ENCODE peak calls at places on chromosomes 2 and 18, in six cellular contexts. B, S, K, R, N and T are unnamed samples.

GRCh38 chr2:26712486-26713465 is 20.3 kb downstream of the KCNK3 start:
- DNase-seq in S (peak), R (no peak), K (no peak), N (no peak), B (no peak), T (no peak)

GRCh38 chr2:2507471-2507997 is 176.5 kb upstream of the MYT1L start:
- DNase-seq in K (no peak), B (no peak), S (no peak), N (no peak), R (no peak), T (no peak)

GRCh38 chr2:19676770-19677169 is 225.0 kb downstream of the TTC32 start:
- DNase-seq in N (no peak), B (peak), S (no peak), K (peak), R (no peak), T (no peak)

GRCh38 chr2:45685299-45685698 is 33.8 kb downstream of the PRKCE start:
- DNase-seq in N (no peak), R (no peak), K (no peak), S (no peak), B (no peak), T (no peak)

GRCh38 chr2:5121677-5122076 is 570.5 kb upstream of the SOX11 start:
- DNase-seq in S (peak), N (no peak), R (no peak), B (no peak), K (no peak), T (no peak)

GRCh38 chr18:59276047-59276446 is 2.8 kb upstream of the RAX start:
- DNase-seq in R (no peak), K (no peak), N (no peak), B (no peak), S (no peak), T (no peak)

GRCh38 chr18:44927127-44927849 is 246.6 kb downstream of the SETBP1 start:
- DNase-seq in S (no peak), N (no peak), R (no peak), B (no peak), K (no peak), T (no peak)

GRCh38 chr2:179049203-179049545 is 763 bp downstream of the CCDC141 start:
- DNase-seq in B (no peak), N (no peak), K (no peak), S (no peak), R (no peak), T (no peak)

GRCh38 chr2:143632751-143633374 is 503.6 kb downstream of the ARHGAP15 start:
- DNase-seq in R (no peak), B (no peak), N (no peak), S (no peak), K (no peak), T (no peak)

GRCh38 chr2:219634171-219634940 is 6.9 kb downstream of the SLC4A3 start:
- DNase-seq in N (no peak), K (no peak), S (peak), R (no peak), B (no peak), T (no peak)

GRCh38 chr2:196278491-196278911 is 107.1 kb upstream of the STK17B start:
- DNase-seq in S (no peak), K (no peak), N (no peak), R (no peak), B (no peak), T (no peak)

GRCh38 chr2:202530038-202530437 is 104.7 kb upstream of the FAM117B start:
- DNase-seq in S (no peak), B (no peak), K (no peak), R (no peak), N (no peak), T (no peak)

GRCh38 chr2:67604360-67604759 is 207.2 kb downstream of the ETAA1 start:
- DNase-seq in K (no peak), R (no peak), S (no peak), B (no peak), N (no peak), T (no peak)

GRCh38 chr2:221716434-221717303 is 144.6 kb upstream of the EPHA4 start:
- DNase-seq in S (no peak), K (no peak), N (no peak), R (no peak), B (no peak), T (no peak)

GRCh38 chr2:156472686-156473085 is 36.5 kb downstream of the GPD2 start:
- DNase-seq in N (no peak), B (no peak), S (no peak), K (no peak), R (no peak), T (no peak)

GRCh38 chr2:134141598-134142340 is 112.1 kb upstream of the MGAT5 start:
- DNase-seq in N (no peak), B (no peak), S (no peak), R (no peak), K (no peak), T (no peak)

GRCh38 chr2:220076734-220077133 is 449.3 kb downstream of the SLC4A3 start:
- DNase-seq in N (no peak), B (no peak), R (no peak), K (no peak), S (peak), T (peak)

GRCh38 chr2:56763683-56764082 is 579.9 kb downstream of the CCDC85A start:
- DNase-seq in R (no peak), B (no peak), K (no peak), N (no peak), S (no peak), T (no peak)

GRCh38 chr2:19762959-19763605 is 138.7 kb downstream of the TTC32 start:
- DNase-seq in N (no peak), R (no peak), K (no peak), B (no peak), S (no peak), T (no peak)

GRCh38 chr2:2536416-2537056 is 205.5 kb upstream of the MYT1L start:
- DNase-seq in N (no peak), B (no peak), K (no peak), R (no peak), S (no peak), T (no peak)

GRCh38 chr2:1731963-1732768 is 12.1 kb downstream of the PXDN start:
- DNase-seq in K (no peak), B (no peak), N (no peak), R (no peak), S (peak), T (no peak)

GRCh38 chr18:23540867-23541266 is 37.6 kb downstream of the RMC1 start:
- DNase-seq in K (no peak), B (no peak), R (no peak), S (no peak), N (peak), T (no peak)

GRCh38 chr18:48700222-48700845 is 161.5 kb downstream of the CTIF start:
- DNase-seq in K (no peak), N (no peak), R (no peak), B (no peak), S (no peak), T (no peak)

GRCh38 chr2:79219383-79219988 is 59.9 kb upstream of the REG3A start:
- DNase-seq in S (peak), R (no peak), N (peak), K (peak), B (peak), T (peak)

GRCh38 chr2:18117592-18117991 is 239.1 kb downstream of the KCNS3 start:
- DNase-seq in N (no peak), S (peak), B (no peak), R (peak), K (peak), T (no peak)

GRCh38 chr2:124542932-124543640 is 518.0 kb downstream of the CNTNAP5 start:
- DNase-seq in K (no peak), B (no peak), R (no peak), S (no peak), N (no peak), T (no peak)

GRCh38 chr2:124547700-124548099 is 522.6 kb downstream of the CNTNAP5 start:
- DNase-seq in N (no peak), K (no peak), R (no peak), B (no peak), S (no peak), T (no peak)
- TF ChIP-seq JUND in N (no peak), K (no peak), R (no peak), B (no peak), S (no peak), T (no peak)

GRCh38 chr18:24602156-24602555 is 141.7 kb downstream of the HRH4 start:
- DNase-seq in S (no peak), N (no peak), K (no peak), R (no peak), B (no peak), T (no peak)
- TF ChIP-seq JUND in S (no peak), N (no peak), K (no peak), R (no peak), B (no peak), T (no peak)

GRCh38 chr18:70998490-70998889 is 709.6 kb downstream of the SOCS6 start:
- DNase-seq in N (no peak), S (no peak), K (no peak), B (no peak), R (no peak), T (no peak)
- TF ChIP-seq JUND in N (no peak), S (no peak), K (no peak), B (no peak), R (no peak), T (no peak)

DNA sequence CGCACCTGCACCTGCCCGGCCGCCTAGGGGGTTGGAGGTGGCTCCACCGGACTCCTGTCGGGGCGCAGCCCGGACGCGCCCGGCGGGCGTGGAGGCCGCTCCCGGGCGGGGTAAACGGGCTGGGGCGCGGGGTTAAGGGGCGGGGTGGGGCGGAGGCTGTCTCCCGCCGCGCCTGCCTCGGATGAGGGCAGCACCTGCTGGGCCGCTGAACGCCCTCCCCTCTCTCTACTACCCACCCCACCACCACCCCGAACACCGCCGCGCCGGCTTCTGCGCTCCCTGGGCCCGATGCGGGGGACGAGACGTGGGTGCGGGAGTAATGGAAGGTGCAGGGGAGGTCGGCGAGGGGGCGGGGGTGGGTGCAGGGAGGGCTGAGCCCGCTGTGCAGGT is 224.8 kb upstream of the ID2 start:
- DNase-seq in S (peak), N (no peak), B (peak), R (no peak), K (no peak), T (no peak)
- TF ChIP-seq JUND in S (no peak), N (no peak), B (no peak), R (no peak), K (no peak), T (no peak)

DNA sequence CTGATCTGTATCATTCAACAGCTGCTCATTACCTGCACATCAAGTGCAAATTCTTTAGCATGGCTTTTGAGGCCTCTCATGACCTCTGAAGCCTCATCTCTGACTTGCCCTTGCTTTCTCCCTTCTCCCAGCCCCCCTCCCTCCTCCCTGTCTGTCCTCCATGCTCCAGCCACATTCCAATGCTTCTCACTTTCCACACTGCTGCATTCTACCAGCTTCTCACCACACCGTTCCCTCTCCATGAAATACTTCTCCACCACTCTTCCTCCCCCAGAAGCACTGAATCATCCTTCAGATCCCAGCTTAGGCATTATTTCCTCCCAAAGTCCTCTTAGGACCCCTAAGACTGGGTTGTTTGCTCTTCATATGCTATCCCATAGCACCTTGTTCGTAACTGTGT is 26.9 kb downstream of the GCG start:
- DNase-seq in R (no peak), S (no peak), N (no peak), B (no peak), K (no peak), T (no peak)
- TF ChIP-seq JUND in R (no peak), S (no peak), N (no peak), B (no peak), K (no peak), T (no peak)

DNA sequence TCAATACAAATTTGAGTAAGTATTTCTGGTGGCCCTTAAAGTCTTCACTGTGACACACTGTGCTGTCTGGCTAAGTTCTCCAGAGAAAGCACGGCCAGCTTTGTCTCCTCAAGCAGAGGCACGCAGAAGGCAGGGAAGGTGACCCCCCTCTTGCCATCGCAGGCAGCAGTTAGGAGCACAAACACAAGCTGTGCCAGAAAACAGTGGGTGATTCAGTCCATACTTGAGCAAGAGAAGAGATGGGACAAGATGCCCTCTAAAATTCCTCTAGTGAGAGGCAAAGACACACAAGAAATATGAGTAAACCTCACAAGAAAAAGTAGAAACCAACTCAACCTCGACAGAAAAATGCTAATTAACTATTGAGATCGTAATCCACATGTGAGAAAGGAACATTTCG is 9.8 kb downstream of the MCEE start:
- DNase-seq in B (no peak), N (no peak), S (no peak), R (no peak), K (no peak), T (peak)
- TF ChIP-seq JUND in B (no peak), N (no peak), S (no peak), R (no peak), K (no peak), T (no peak)

GRCh38 chr2:29196792-29197788 is 81.9 kb downstream of the CLIP4 start:
- DNase-seq in K (peak), B (peak), R (peak), S (peak), N (peak), T (peak)
- TF ChIP-seq JUND in K (no peak), B (no peak), R (no peak), S (no peak), N (no peak), T (no peak)